ENCODE peak calls at places on chromosomes 16 and 17, in ten cellular contexts. P is CD8-positive, alpha-beta T cell; G is H9; C is OCI-LY7; S is psoas muscle; O is stomach; N is ascending aorta; D is heart left ventricle; F is mesendoderm; L is trophoblast cell. U is an unnamed sample. For H3K4me1, the result is how much of the 10 kb centered on the place peaks cover.

GRCh38 chr17:10702574-10702973 is 5.2 kb downstream of the ADPRM start:
- DNase-seq in P (no peak), G (no peak), C (no peak), S (no peak), O (no peak), N (no peak), D (no peak), F (no peak), L (no peak), U (no peak)

GRCh38 chr17:48173191-48173590 is 65.6 kb downstream of the SNX11 start:
- DNase-seq in P (no peak), G (no peak), C (no peak), S (no peak), O (no peak), N (no peak), D (no peak), F (no peak), L (no peak), U (no peak)

GRCh38 chr16:48105976-48106375 is 49.8 kb downstream of the ABCC12 start:
- DNase-seq in P (no peak), G (no peak), C (no peak), S (no peak), O (no peak), N (no peak), D (no peak), F (no peak), L (no peak), U (no peak)

GRCh38 chr16:58377932-58378331 is 14.3 kb upstream of the GINS3 start:
- DNase-seq in P (no peak), G (no peak), C (no peak), S (no peak), O (no peak), N (no peak), D (no peak), F (no peak), L (no peak), U (no peak)

GRCh38 chr16:991759-992158 is 10.2 kb downstream of the SOX8 start:
- DNase-seq in P (no peak), G (no peak), C (no peak), S (no peak), O (no peak), N (no peak), D (no peak), F (no peak), L (no peak), U (no peak)

GRCh38 chr17:72416054-72416691 is 295.4 kb downstream of the SOX9 start:
- DNase-seq in P (no peak), G (no peak), C (no peak), S (no peak), O (no peak), N (no peak), D (no peak), F (no peak), L (no peak), U (no peak)

GRCh38 chr16:30697264-30698138 is 1.5 kb upstream of the SRCAP start:
- DNase-seq in P (no peak), G (no peak), C (peak), S (no peak), O (no peak), N (no peak), D (no peak), F (no peak), L (no peak), U (no peak)

GRCh38 chr17:42818379-42818778 is 5.7 kb downstream of the BECN1 start:
- DNase-seq in P (no peak), G (no peak), C (no peak), S (no peak), O (no peak), N (no peak), D (no peak), F (no peak), L (no peak), U (no peak)

GRCh38 chr17:77516902-77517301 is 376.1 kb downstream of the SEC14L1 start:
- DNase-seq in P (no peak), G (peak), C (no peak), S (no peak), O (peak), N (peak), D (no peak), F (peak), L (no peak), U (no peak)

GRCh38 chr17:75346906-75347305 is 57.7 kb upstream of the SLC25A19 start:
- DNase-seq in P (no peak), G (peak), C (peak), S (no peak), O (no peak), N (no peak), D (no peak), F (peak), L (no peak), U (no peak)

GRCh38 chr17:29133146-29133713 is 47.0 kb downstream of the MYO18A start:
- DNase-seq in P (no peak), G (peak), C (no peak), S (peak), O (no peak), N (peak), D (peak), F (peak), L (no peak), U (no peak)

GRCh38 chr16:3804426-3805016 is 76.0 kb downstream of the CREBBP start:
- DNase-seq in P (no peak), G (no peak), C (no peak), S (no peak), O (no peak), N (no peak), D (no peak), F (no peak), L (no peak), U (no peak)

GRCh38 chr16:81649561-81649960 is 129.5 kb upstream of the PLCG2 start:
- DNase-seq in P (no peak), G (no peak), C (no peak), S (no peak), O (no peak), N (no peak), D (no peak), F (no peak), L (no peak), U (no peak)

GRCh38 chr16:49563666-49564065 is 190.1 kb downstream of the C16orf78 start:
- DNase-seq in P (no peak), G (no peak), C (no peak), S (no peak), O (no peak), N (no peak), D (no peak), F (no peak), L (no peak), U (no peak)

GRCh38 chr16:55021595-55022475 is 91.2 kb downstream of the IRX5 start:
- DNase-seq in P (no peak), G (peak), C (no peak), S (no peak), O (no peak), N (no peak), D (no peak), F (peak), L (no peak), U (no peak)

GRCh38 chr17:60604686-60605334 is 4.8 kb downstream of the PPM1D start:
- DNase-seq in P (no peak), G (no peak), C (no peak), S (peak), O (no peak), N (peak), D (peak), F (peak), L (peak), U (no peak)

GRCh38 chr17:53106886-53107285 is 715.8 kb upstream of the KIF2B start:
- DNase-seq in P (no peak), G (no peak), C (no peak), S (no peak), O (no peak), N (no peak), D (no peak), F (no peak), L (no peak), U (no peak)

GRCh38 chr17:20983359-20983637 is 59.5 kb downstream of the USP22 start:
- DNase-seq in P (no peak), G (no peak), C (no peak), S (no peak), O (no peak), N (no peak), D (no peak), F (no peak), L (no peak), U (no peak)

GRCh38 chr17:76353004-76353598 is 615 bp downstream of the PRPSAP1 start:
- DNase-seq in P (no peak), G (peak), C (peak), S (peak), O (peak), N (no peak), D (peak), F (peak), L (no peak), U (no peak)

GRCh38 chr17:29645516-29646051 is 22.9 kb upstream of the CORO6 start:
- DNase-seq in P (no peak), G (no peak), C (no peak), S (peak), O (peak), N (peak), D (peak), F (no peak), L (no peak), U (no peak)

GRCh38 chr17:15261063-15261817 is 3.9 kb downstream of the PMP22 start:
- DNase-seq in P (no peak), G (peak), C (no peak), S (peak), O (peak), N (peak), D (peak), F (peak), L (no peak), U (no peak)

GRCh38 chr17:18319604-18320256 is 4.6 kb downstream of the SMCR8 start:
- DNase-seq in P (no peak), G (peak), C (peak), S (no peak), O (peak), N (no peak), D (no peak), F (peak), L (peak), U (no peak)

GRCh38 chr17:76497979-76498885 is 3.0 kb downstream of the RHBDF2 start:
- DNase-seq in P (no peak), G (peak), C (no peak), S (peak), O (peak), N (peak), D (peak), F (peak), L (peak), U (no peak)

GRCh38 chr17:21209511-21210175 is 4.3 kb downstream of the TMEM11 start:
- DNase-seq in P (no peak), G (no peak), C (no peak), S (peak), O (peak), N (no peak), D (peak), F (no peak), L (no peak), U (no peak)

GRCh38 chr17:16915752-16916556 is 56.0 kb downstream of the TNFRSF13B start:
- DNase-seq in P (no peak), G (peak), C (peak), S (no peak), O (peak), N (peak), D (no peak), F (peak), L (peak), U (no peak)

GRCh38 chr16:65153365-65154105 is 31.7 kb upstream of the CDH11 start:
- DNase-seq in P (no peak), G (no peak), C (no peak), S (no peak), O (no peak), N (no peak), D (no peak), F (peak), L (no peak), U (no peak)

GRCh38 chr17:77722366-77722765 is 236.1 kb upstream of the TNRC6C start:
- DNase-seq in P (no peak), G (peak), C (no peak), S (no peak), O (no peak), N (peak), D (no peak), F (no peak), L (no peak), U (no peak)

GRCh38 chr16:81421536-81421935 is 23.1 kb upstream of the CMIP start:
- DNase-seq in P (no peak), G (no peak), C (no peak), S (no peak), O (no peak), N (no peak), D (no peak), F (no peak), L (no peak), U (no peak)

GRCh38 chr17:44219636-44220210 is at the start of gene UBTF:
- DNase-seq in P (peak), G (peak), C (peak), S (peak), O (peak), N (peak), D (peak), F (peak), L (peak), U (peak)

GRCh38 chr16:12803203-12804093 is at the start of gene CPPED1:
- DNase-seq in P (peak), G (peak), C (peak), S (peak), O (peak), N (peak), D (peak), F (peak), L (peak), U (peak)

GRCh38 chr17:47702391-47702995 is 8.5 kb downstream of the TBKBP1 start:
- DNase-seq in P (no peak), G (no peak), C (no peak), S (no peak), O (no peak), N (no peak), D (no peak), F (no peak), L (no peak), U (no peak)

GRCh38 chr16:57592591-57593003 is 35.8 kb upstream of the ADGRG1 start:
- DNase-seq in P (peak), G (no peak), C (no peak), S (no peak), O (peak), N (no peak), D (peak), F (no peak), L (no peak), U (peak)

GRCh38 chr16:87360862-87361610 is 22.5 kb downstream of the FBXO31 start:
- DNase-seq in P (no peak), G (no peak), C (no peak), S (peak), O (no peak), N (no peak), D (no peak), F (no peak), L (no peak), U (no peak)

GRCh38 chr16:58266336-58266735 is 28.5 kb downstream of the PRSS54 start:
- DNase-seq in P (no peak), G (no peak), C (no peak), S (no peak), O (no peak), N (no peak), D (no peak), F (no peak), L (no peak), U (no peak)

GRCh38 chr16:21950782-21951521 is 2.2 kb upstream of the UQCRC2 start:
- DNase-seq in P (no peak), G (no peak), C (peak), S (no peak), O (no peak), N (no peak), D (no peak), F (peak), L (no peak), U (no peak)

GRCh38 chr17:81863123-81863675 is 2.9 kb upstream of the P4HB start:
- DNase-seq in P (no peak), G (no peak), C (no peak), S (no peak), O (no peak), N (no peak), D (no peak), F (no peak), L (no peak), U (no peak)

GRCh38 chr16:7839568-7839967 is 506.9 kb downstream of the RBFOX1 start:
- DNase-seq in P (no peak), G (no peak), C (no peak), S (no peak), O (no peak), N (no peak), D (no peak), F (peak), L (no peak), U (no peak)

GRCh38 chr17:78316867-78317816 is 42.7 kb downstream of the SOCS3 start:
- DNase-seq in P (no peak), G (peak), C (no peak), S (no peak), O (peak), N (no peak), D (no peak), F (peak), L (no peak), U (no peak)

GRCh38 chr17:64213995-64214507 is 49.0 kb downstream of the TEX2 start:
- DNase-seq in P (no peak), G (no peak), C (no peak), S (no peak), O (no peak), N (no peak), D (no peak), F (no peak), L (no peak), U (no peak)
- H3K4me1 ChIP-seq in P (under half), G (under half), C (under half), S (half or more), O (under half), N (under half), D (under half), F (under half), L (under half), U (under half)

GRCh38 chr17:2189231-2189630 is 114.4 kb downstream of the SMG6 start:
- DNase-seq in P (no peak), G (no peak), C (no peak), S (no peak), O (no peak), N (no peak), D (no peak), F (no peak), L (no peak), U (no peak)
- H3K27ac ChIP-seq in P (no peak), G (no peak), C (no peak), S (no peak), O (peak), N (peak), D (peak), F (no peak), L (no peak), U (no peak)

DNA sequence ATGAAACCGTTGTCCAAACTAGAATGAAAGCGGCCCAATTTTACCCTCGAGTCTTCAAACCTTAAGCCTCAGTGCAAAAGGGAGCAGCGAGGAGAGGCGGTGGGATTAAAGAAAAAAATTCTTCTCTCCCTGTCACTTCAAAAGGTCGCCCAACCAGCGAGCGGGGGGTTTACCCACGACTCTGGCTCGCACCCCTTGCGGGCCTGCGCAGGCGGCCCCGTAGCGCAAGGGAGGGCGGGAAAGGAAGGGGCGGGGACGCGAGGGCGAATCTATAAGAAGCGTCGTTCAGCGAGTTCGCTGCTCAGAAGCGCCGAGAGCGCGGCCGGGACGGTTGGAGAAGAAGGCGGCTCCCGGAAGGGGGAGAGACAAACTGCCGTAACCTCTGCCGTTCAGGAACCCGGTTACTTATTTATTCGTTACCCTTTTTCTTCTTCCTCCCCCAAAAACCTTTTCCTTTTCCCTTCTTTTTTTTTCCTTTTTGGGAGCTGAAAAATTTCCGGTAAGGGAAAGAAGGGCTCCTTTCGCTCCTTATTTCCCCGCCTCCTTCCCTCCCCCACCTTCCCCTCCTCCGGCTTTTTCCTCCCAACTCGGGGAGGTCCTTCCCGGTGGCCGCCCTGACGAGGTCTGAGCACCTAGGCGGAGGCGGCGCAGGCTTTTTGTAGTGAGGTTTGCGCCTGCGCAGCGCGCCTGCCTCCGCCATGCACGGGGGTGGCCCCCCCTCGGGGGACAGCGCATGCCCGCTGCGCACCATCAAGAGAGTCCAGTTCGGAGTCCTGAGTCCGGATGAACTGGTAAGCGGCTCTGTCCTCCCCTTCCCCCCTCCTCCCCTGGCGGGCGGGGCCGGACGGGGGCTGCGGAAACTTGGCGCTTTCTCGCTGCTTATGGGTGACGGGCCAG is at the start of gene POLR2A:
- DNase-seq in P (peak), G (peak), C (peak), S (peak), O (peak), N (peak), D (peak), F (peak), L (peak), U (peak)
- H3K4me1 ChIP-seq in P (half or more), G (under half), C (under half), S (half or more), O (half or more), N (under half), D (half or more), F (under half), L (under half), U (under half)

GRCh38 chr17:38451030-38451839 is 23.0 kb downstream of the ARHGAP23 start:
- DNase-seq in P (no peak), G (peak), C (no peak), S (no peak), O (no peak), N (no peak), D (peak), F (peak), L (peak), U (no peak)

GRCh38 chr17:38453951-38454421 is 25.7 kb downstream of the ARHGAP23 start:
- DNase-seq in P (no peak), G (no peak), C (no peak), S (no peak), O (no peak), N (no peak), D (no peak), F (no peak), L (no peak), U (no peak)

GRCh38 chr17:38451840-38452529 is 23.7 kb downstream of the ARHGAP23 start:
- DNase-seq in P (no peak), G (peak), C (no peak), S (no peak), O (no peak), N (no peak), D (peak), F (peak), L (no peak), U (no peak)

GRCh38 chr17:38454528-38454927 is 26.3 kb downstream of the ARHGAP23 start:
- DNase-seq in P (no peak), G (no peak), C (no peak), S (peak), O (peak), N (peak), D (peak), F (no peak), L (peak), U (no peak)

GRCh38 chr17:38452719-38453118 is 24.5 kb downstream of the ARHGAP23 start:
- DNase-seq in P (no peak), G (no peak), C (no peak), S (no peak), O (no peak), N (no peak), D (no peak), F (peak), L (no peak), U (no peak)
- H3K27ac ChIP-seq in P (no peak), G (peak), C (no peak), S (no peak), O (peak), N (peak), D (peak), F (peak), L (no peak), U (no peak)

DNA sequence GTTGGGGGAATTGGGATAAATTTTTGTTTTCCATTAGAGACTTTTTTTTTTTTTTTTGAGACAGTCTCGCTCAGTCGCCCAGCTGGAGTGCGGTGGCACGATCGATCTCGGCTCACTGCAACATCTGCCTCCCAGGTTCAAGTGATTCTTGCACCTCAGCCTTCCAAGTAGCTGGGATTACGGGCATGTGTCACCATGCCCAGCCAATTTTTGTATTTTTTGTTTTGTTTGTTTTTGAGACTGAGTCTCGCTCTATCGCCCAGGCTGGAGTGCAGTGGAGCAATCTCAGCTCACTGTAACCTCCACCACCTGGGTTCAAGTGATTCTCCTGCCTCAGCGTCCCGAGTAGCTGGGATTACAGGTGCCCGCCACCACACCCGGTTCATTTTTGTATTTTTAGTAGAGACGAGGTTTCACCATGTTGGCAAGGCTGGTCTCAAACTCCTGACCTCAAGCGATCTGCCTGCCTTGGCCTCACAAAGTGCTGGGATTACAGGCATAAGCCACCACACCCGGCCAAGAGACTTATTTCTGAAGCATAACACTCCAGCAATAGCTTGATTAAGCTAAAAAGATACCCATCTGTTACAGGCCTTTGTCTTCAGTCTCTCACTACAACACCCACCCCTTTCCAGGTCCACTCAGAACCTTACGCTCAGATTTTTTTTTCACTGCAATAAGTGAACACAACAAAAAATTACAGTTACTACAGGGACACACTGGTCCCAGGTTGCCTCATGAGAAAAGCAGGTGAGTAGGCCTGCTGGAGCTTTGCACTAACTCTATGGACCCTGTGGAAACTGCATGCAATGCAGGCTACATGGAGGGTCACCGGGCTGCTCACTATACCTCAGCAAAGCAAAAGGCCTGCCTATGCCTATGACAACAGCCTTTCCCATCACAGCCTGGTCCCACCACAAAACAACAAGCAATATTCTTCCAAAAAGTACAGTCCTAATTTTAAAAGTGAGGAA is 34.6 kb downstream of the KANSL1 start:
- DNase-seq in P (no peak), G (peak), C (no peak), S (no peak), O (no peak), N (no peak), D (no peak), F (no peak), L (no peak), U (no peak)
- H3K4me1 ChIP-seq in P (half or more), G (under half), C (half or more), S (half or more), O (half or more), N (half or more), D (half or more), F (under half), L (under half), U (half or more)

U was measured in effector memory CD4-positive, alpha-beta T cell.